ENCODE peak calls at places on chromosomes 12 and 14, in four cellular contexts. J is K562, N is HepG2, M is H1. B is an unnamed sample.

GRCh38 chr14:95318870-95319311 is 817 bp downstream of the CLMN start:
- DNase-seq in J (no peak), N (no peak), M (no peak), B (no peak)

GRCh38 chr12:122368361-122369073 is 54.0 kb downstream of the CLIP1 start:
- DNase-seq in J (peak; percentile 48), N (no peak), M (no peak), B (no peak)

GRCh38 chr12:39605996-39606395 is 13.6 kb downstream of the ABCD2 start:
- DNase-seq in J (no peak), N (no peak), M (no peak), B (no peak)

GRCh38 chr14:93987376-93987775 is 9.7 kb upstream of the CCDC197 start:
- DNase-seq in J (no peak), N (no peak), M (no peak), B (no peak)

GRCh38 chr12:121295123-121295745 is 1.3 kb downstream of the CAMKK2 start:
- DNase-seq in J (peak; percentile 29), N (peak; percentile 6), M (no peak), B (no peak)

GRCh38 chr14:55731881-55732498 is 152.0 kb downstream of the KTN1 start:
- DNase-seq in J (peak; percentile 49), N (peak; percentile 16), M (peak; percentile 81), B (no peak)

GRCh38 chr12:6819069-6820030 is 2.3 kb upstream of the GPR162 start:
- DNase-seq in J (no peak), N (no peak), M (no peak), B (no peak)

GRCh38 chr14:81384900-81385299 is 15.2 kb downstream of the STON2 start:
- DNase-seq in J (no peak), N (peak; percentile 10), M (no peak), B (no peak)

GRCh38 chr14:23153891-23154796 is 29.3 kb downstream of the SLC7A8 start:
- DNase-seq in J (peak; percentile 94), N (no peak), M (peak; percentile 80), B (no peak)

GRCh38 chr14:36091096-36091495 is 85.4 kb downstream of the PTCSC3 start:
- DNase-seq in J (peak; percentile 5), N (peak; percentile 98), M (no peak), B (peak; percentile 23)

GRCh38 chr12:6982532-6982931 is 11.8 kb downstream of the EMG1 start:
- DNase-seq in J (no peak), N (no peak), M (no peak), B (no peak)

GRCh38 chr12:130086248-130086647 is 76.0 kb upstream of the FZD10 start:
- DNase-seq in J (no peak), N (no peak), M (no peak), B (no peak)

GRCh38 chr12:47124451-47124850 is 44.7 kb upstream of the AMIGO2 start:
- DNase-seq in J (no peak), N (no peak), M (no peak), B (no peak)

GRCh38 chr12:22037952-22038351 is 8.1 kb upstream of the CMAS start:
- DNase-seq in J (no peak), N (no peak), M (no peak), B (no peak)

GRCh38 chr14:61179776-61180398 is 101.3 kb downstream of the TMEM30B start:
- DNase-seq in J (no peak), N (no peak), M (no peak), B (no peak)

GRCh38 chr14:100851946-100852620 is 26.2 kb downstream of the MEG3 start:
- DNase-seq in J (no peak), N (no peak), M (no peak), B (no peak)

GRCh38 chr14:23640524-23641141 is 4.5 kb downstream of the DHRS2 start:
- DNase-seq in J (no peak), N (peak; percentile 54), M (no peak), B (no peak)

GRCh38 chr14:85195872-85196477 is 334.0 kb upstream of the FLRT2 start:
- DNase-seq in J (no peak), N (no peak), M (no peak), B (no peak)

GRCh38 chr14:67941456-67942018 is 122.0 kb downstream of the RAD51B start:
- DNase-seq in J (no peak), N (peak; percentile 26), M (no peak), B (no peak)

GRCh38 chr12:68910128-68910527 is 22.8 kb downstream of the CPM start:
- DNase-seq in J (no peak), N (no peak), M (no peak), B (no peak)

GRCh38 chr12:108694812-108695278 is 36.5 kb downstream of the CORO1C start:
- DNase-seq in J (peak; percentile 73), N (no peak), M (no peak), B (no peak)

GRCh38 chr12:64193045-64193444 is 29.1 kb downstream of the KICS2 start:
- DNase-seq in J (no peak), N (no peak), M (no peak), B (no peak)

GRCh38 chr12:4978737-4979136 is 64.9 kb upstream of the KCNA5 start:
- DNase-seq in J (no peak), N (no peak), M (no peak), B (no peak)

GRCh38 chr12:46362895-46363581 is 9.5 kb downstream of the SLC38A2 start:
- DNase-seq in J (no peak), N (no peak), M (no peak), B (no peak)

GRCh38 chr12:124829008-124829707 is 34.5 kb downstream of the SCARB1 start:
- DNase-seq in J (peak; percentile 70), N (peak; percentile 93), M (no peak), B (no peak)

GRCh38 chr12:67698711-67699603 is 50.4 kb downstream of the DYRK2 start:
- DNase-seq in J (no peak), N (no peak), M (no peak), B (peak; percentile 98)

GRCh38 chr12:52279683-52280318 is 5.4 kb downstream of the KRT86 start:
- DNase-seq in J (no peak), N (no peak), M (no peak), B (no peak)

GRCh38 chr12:20527396-20528154 is 159.2 kb downstream of the PDE3A start:
- DNase-seq in J (no peak), N (no peak), M (no peak), B (no peak)

GRCh38 chr14:75831971-75832370 is 149.8 kb downstream of the TGFB3 start:
- DNase-seq in J (peak; percentile 44), N (no peak), M (no peak), B (no peak)

GRCh38 chr12:3034067-3034750 is 43.0 kb upstream of the TSPAN9 start:
- DNase-seq in J (peak; percentile 70), N (peak; percentile 55), M (peak; percentile 92), B (no peak)

GRCh38 chr14:24241829-24242443 is 487 bp downstream of the TINF2 start:
- DNase-seq in J (peak; percentile 92), N (peak; percentile 97), M (peak; percentile 94), B (no peak)

DNA sequence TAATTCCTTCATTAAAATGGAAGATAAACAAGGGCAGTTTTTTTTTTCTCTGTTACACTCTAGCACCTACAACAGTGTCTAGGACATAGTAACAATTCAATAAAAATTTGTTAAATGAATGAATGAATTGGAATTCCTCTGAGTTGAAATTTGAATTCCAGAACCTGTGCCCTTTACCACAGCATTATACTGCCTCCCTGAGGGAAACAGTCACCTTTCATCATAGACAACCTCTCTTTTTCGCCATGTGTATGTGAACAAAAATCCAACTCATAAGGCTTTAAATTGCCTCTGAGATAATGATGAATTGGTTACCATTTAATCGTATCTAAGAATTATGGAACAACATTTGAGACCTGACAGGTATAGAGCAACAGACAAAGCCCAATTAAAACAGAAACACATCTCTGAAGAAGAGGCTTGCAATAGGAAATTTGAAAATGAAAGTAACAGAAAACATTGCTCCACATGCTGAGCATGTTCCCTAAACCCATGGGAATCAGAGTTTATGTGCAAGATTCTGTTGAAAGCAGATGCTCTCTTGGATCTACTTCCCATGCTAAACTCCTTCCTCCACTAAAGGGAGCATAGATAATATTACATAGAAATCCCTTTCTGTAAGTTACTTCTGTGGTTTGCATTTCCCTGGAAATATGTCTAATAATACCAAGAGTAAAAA is 657.8 kb downstream of the GALC start:
- DNase-seq in J (no peak), N (no peak), M (no peak), B (no peak)
- TF ChIP-seq BRCA1 in J (no peak), N (no peak), M (no peak), B (no peak)

GRCh38 chr12:65647074-65647473 is 177.2 kb upstream of the HMGA2 start:
- DNase-seq in J (no peak), N (no peak), M (no peak), B (no peak)

GRCh38 chr12:65651060-65651459 is 173.2 kb upstream of the HMGA2 start:
- DNase-seq in J (no peak), N (no peak), M (no peak), B (no peak)

GRCh38 chr12:65648461-65648860 is 175.8 kb upstream of the HMGA2 start:
- DNase-seq in J (no peak), N (no peak), M (no peak), B (no peak)

GRCh38 chr12:65646127-65646643 is 178.1 kb upstream of the HMGA2 start:
- DNase-seq in J (no peak), N (no peak), M (no peak), B (no peak)

DNA sequence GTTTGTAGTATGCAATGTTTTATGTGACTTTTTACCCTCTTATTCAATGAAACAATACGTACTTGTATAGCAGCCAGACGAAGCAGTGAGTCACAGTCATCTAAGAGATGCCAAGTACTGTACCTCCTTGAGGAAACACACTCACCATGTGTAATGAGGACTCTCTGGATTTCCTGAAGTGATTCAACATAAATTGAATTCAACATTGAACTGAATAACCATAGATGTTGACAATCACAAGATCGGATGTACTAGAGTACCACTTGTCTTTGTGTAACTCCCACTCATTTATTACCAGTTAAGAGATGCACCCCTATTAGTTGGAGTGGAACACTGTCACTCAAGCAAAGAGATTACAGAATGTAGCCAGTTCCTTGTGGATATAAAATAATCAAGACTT is 175.2 kb upstream of the HMGA2 start:
- DNase-seq in J (no peak), N (no peak), M (no peak), B (no peak)
- TF ChIP-seq BRCA1 in J (no peak), N (no peak), M (no peak), B (no peak)

GRCh38 chr12:116661341-116661740 is 76.5 kb downstream of the SPRING1 start:
- DNase-seq in J (no peak), N (no peak), M (no peak), B (no peak)

GRCh38 chr12:116666305-116666673 is 71.6 kb downstream of the SPRING1 start:
- DNase-seq in J (no peak), N (no peak), M (no peak), B (no peak)

GRCh38 chr12:116665666-116666304 is 72.1 kb downstream of the SPRING1 start:
- DNase-seq in J (no peak), N (no peak), M (no peak), B (no peak)

GRCh38 chr12:116659771-116660481 is 77.9 kb downstream of the SPRING1 start:
- DNase-seq in J (no peak), N (no peak), M (no peak), B (no peak)

DNA sequence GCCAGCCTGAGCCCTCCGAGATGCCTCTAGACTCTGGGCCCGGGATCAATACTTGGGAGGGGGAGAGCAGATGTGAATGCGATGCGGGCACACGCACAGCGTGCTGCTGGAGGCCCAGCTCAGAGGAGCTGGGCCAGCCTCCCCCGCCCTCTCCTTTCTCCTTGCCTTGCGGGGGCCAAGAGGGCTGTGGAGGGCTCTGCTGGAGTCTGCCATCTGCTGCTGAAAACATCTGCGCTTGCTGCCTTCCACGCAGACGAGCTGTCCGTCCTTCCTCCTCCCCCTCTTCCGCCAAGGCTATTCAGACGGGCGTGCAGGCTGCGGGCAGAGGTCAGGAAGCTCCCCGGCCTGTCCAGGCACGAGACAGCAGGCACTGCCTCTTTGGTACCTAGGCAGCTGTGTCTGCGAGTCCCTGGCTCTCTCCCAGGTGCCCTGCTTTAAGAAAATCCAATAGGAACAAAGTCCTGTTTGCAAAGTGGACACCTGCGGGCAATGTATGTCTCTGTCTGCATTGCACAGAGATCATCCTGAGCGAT is 75.2 kb downstream of the SPRING1 start:
- DNase-seq in J (no peak), N (peak; percentile 52), M (no peak), B (no peak)
- TF ChIP-seq BRCA1 in J (no peak), N (no peak), M (no peak), B (no peak)

GRCh38 chr14:90677484-90678045 is 138.7 kb downstream of the TTC7B start:
- DNase-seq in J (no peak), N (no peak), M (no peak), B (no peak)
- TF ChIP-seq BRCA1 in J (no peak), N (no peak), M (no peak), B (no peak)